ENCODE peak calls at places on chromosomes 13 and 19, in ten cellular contexts. U is fibroblast of lung; H is mammary epithelial cell; T is tibial nerve; C is spleen; E is SJCRH30; G is AG04450; R is HL-60; B is CD8-positive, alpha-beta memory T cell; W is RWPE2. O is an unnamed sample.

GRCh38 chr13:96998071-96998470 is 3.8 kb upstream of the OXGR1 start:
- DNase-seq in C (no peak), T (no peak), U (no peak), B (no peak), H (no peak), G (no peak), W (no peak), E (no peak), R (no peak), O (no peak)

GRCh38 chr13:46386996-46387851 is at the start of gene RUBCNL:
- DNase-seq in U (peak; percentile 30), E (no peak), G (no peak), T (no peak), R (no peak), H (peak; percentile 85), C (peak; percentile 92), W (peak; percentile 58), B (no peak), O (peak; percentile 3)

GRCh38 chr13:112871742-112872141 is 97.3 kb upstream of the MCF2L start:
- DNase-seq in H (no peak), G (no peak), R (no peak), U (no peak), B (no peak), T (no peak), W (no peak), E (no peak), C (peak; percentile 71), O (no peak)

GRCh38 chr19:38913958-38914357 is 2.0 kb upstream of the CCER2 start:
- DNase-seq in E (no peak), W (no peak), B (no peak), H (no peak), G (no peak), C (peak; percentile 47), R (no peak), T (no peak), U (no peak), O (no peak)

GRCh38 chr19:15428956-15429824 is 10.4 kb upstream of the AKAP8L start:
- DNase-seq in E (no peak), W (no peak), G (no peak), C (peak; percentile 54), R (no peak), U (no peak), T (no peak), H (no peak), B (no peak), O (no peak)

GRCh38 chr13:32499538-32500210 is 38.9 kb downstream of the N4BP2L2 start:
- DNase-seq in G (no peak), E (no peak), H (no peak), W (no peak), T (no peak), R (no peak), C (no peak), B (no peak), U (no peak), O (no peak)

GRCh38 chr13:113148940-113149503 is 9.4 kb upstream of the PROZ start:
- DNase-seq in U (no peak), T (no peak), C (no peak), E (no peak), G (no peak), H (no peak), W (no peak), R (no peak), B (no peak), O (no peak)

GRCh38 chr19:15902254-15902653 is 4.4 kb upstream of the CYP4F2 start:
- DNase-seq in B (no peak), C (no peak), W (no peak), H (no peak), U (no peak), T (no peak), R (no peak), E (no peak), G (no peak), O (peak; percentile 33)

GRCh38 chr19:401836-402535 is 7.0 kb downstream of the C2CD4C start:
- DNase-seq in E (no peak), W (peak; percentile 33), B (no peak), R (no peak), C (peak; percentile 53), G (no peak), T (no peak), H (no peak), U (no peak), O (no peak)

GRCh38 chr19:4589579-4590410 is 30.3 kb upstream of the SEMA6B start:
- DNase-seq in R (no peak), W (no peak), H (no peak), B (no peak), E (peak; percentile 60), T (no peak), U (no peak), G (no peak), C (no peak), O (no peak)

GRCh38 chr13:96817336-96817941 is 176.8 kb downstream of the OXGR1 start:
- DNase-seq in R (no peak), H (peak; percentile 4), U (peak; percentile 1), C (no peak), T (peak; percentile 31), B (no peak), G (no peak), E (peak; percentile 30), W (no peak), O (no peak)

GRCh38 chr19:33399745-33400681 is 26.5 kb downstream of the CEBPG start:
- DNase-seq in B (no peak), H (no peak), U (no peak), T (no peak), E (no peak), C (peak; percentile 54), G (no peak), R (no peak), W (peak; percentile 56), O (no peak)

GRCh38 chr13:79662882-79663281 is 181.9 kb downstream of the NDFIP2 start:
- DNase-seq in E (peak; percentile 45), H (no peak), U (peak; percentile 20), T (no peak), G (no peak), B (no peak), R (no peak), C (no peak), W (no peak), O (no peak)

GRCh38 chr13:106104281-106104901 is 431.1 kb downstream of the EFNB2 start:
- DNase-seq in U (peak; percentile 96), W (peak; percentile 81), C (no peak), G (peak; percentile 60), R (no peak), E (peak; percentile 6), H (peak; percentile 84), B (no peak), T (no peak), O (peak; percentile 98)

GRCh38 chr19:17681505-17682125 is 6.5 kb downstream of the UNC13A start:
- DNase-seq in G (peak; percentile 6), B (peak; percentile 9), C (no peak), W (no peak), U (peak; percentile 43), T (no peak), E (peak; percentile 80), H (no peak), R (peak; percentile 53), O (no peak)
- H3K27me3 ChIP-seq in G (peaks cover 11% of the 10 kb centered on the region), B (peaks cover 37% of the 10 kb centered on the region), C (peaks cover 82% of the 10 kb centered on the region), W (peaks cover 15% of the 10 kb centered on the region), U (peaks cover 12% of the 10 kb centered on the region), T (peaks cover 88% of the 10 kb centered on the region), E (peaks cover 10% of the 10 kb centered on the region), H (peaks cover 10% of the 10 kb centered on the region), R (peaks cover 31% of the 10 kb centered on the region), O (peaks cover 11% of the 10 kb centered on the region)

DNA sequence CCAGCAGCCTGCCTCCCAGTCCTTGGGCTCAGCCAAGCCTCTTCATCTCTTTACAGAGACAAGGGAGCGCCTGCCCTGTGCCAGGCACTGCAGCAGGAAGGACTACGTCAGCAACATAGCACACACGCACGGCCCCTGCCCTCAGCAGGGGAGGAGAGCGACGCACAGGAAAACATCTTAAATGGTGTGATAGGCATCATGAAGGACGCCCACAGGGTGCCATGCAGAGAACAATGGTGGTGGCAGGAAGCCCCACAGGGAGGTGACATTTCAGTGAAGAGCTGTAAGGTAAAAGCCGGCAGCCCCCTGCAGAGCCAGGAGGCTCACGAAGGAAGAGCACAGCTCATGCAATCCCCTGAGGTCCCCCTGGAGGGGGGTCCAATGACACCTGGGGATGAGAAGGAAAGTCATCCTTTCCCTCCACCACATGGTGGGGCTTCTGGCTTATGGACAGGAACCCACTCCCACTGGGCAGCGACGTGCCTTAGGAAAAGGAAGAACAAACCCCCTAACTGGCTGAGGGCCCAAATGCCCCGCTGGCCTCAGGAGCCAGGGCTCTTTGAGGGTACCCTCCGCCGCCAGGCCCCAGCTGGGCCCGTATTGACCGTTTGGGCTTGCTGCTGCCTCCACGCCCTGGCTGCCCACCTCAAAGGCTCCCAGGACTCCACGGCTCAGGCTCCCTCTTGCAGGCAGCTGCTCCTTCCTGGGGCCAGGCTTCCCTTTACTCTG is 37.3 kb upstream of the C13orf42 start:
- DNase-seq in T (no peak), C (peak; percentile 87), W (no peak), B (no peak), H (no peak), U (no peak), G (no peak), E (no peak), R (no peak), O (no peak)
- H3K27ac ChIP-seq in T (no peak overlapping the region), C (peak overlapping the region; percentile 83), W (no peak overlapping the region), B (no peak overlapping the region), H (no peak overlapping the region), U (no peak overlapping the region), G (no peak overlapping the region), E (no peak overlapping the region), R (no peak overlapping the region), O (no peak overlapping the region)

GRCh38 chr13:35474551-35474950 is 1.9 kb downstream of the MAB21L1 start:
- DNase-seq in U (no peak), T (peak; percentile 16), G (no peak), E (peak; percentile 67), B (no peak), H (no peak), R (no peak), C (no peak), W (no peak), O (peak; percentile 34)
- H3K27me3 ChIP-seq in U (no peaks in the 10 kb centered on the region), T (peaks cover 11% of the 10 kb centered on the region), G (peaks cover 85% of the 10 kb centered on the region), E (no peaks in the 10 kb centered on the region), B (peaks cover 21% of the 10 kb centered on the region), H (peaks cover 10% of the 10 kb centered on the region), R (peaks cover 85% of the 10 kb centered on the region), C (peaks cover 97% of the 10 kb centered on the region), W (peaks cover 3% of the 10 kb centered on the region), O (peaks cover 5% of the 10 kb centered on the region)

GRCh38 chr13:44159633-44160279 is 213.9 kb upstream of the SERP2 start:
- DNase-seq in U (peak; percentile 51), E (no peak), R (no peak), G (no peak), W (peak; percentile 78), C (no peak), B (no peak), H (peak; percentile 98), T (no peak), O (no peak)

GRCh38 chr13:44157614-44158013 is 216.0 kb upstream of the SERP2 start:
- DNase-seq in U (no peak), T (no peak), R (no peak), C (no peak), G (no peak), W (no peak), H (no peak), E (peak; percentile 21), B (no peak), O (no peak)

GRCh38 chr13:44158055-44158655 is 215.5 kb upstream of the SERP2 start:
- DNase-seq in E (peak; percentile 48), R (no peak), B (no peak), U (no peak), W (no peak), C (no peak), G (no peak), T (peak; percentile 15), H (no peak), O (no peak)

GRCh38 chr13:44160549-44161278 is 212.9 kb upstream of the SERP2 start:
- DNase-seq in W (no peak), G (no peak), U (no peak), C (no peak), B (no peak), E (no peak), T (no peak), R (no peak), H (peak; percentile 72), O (no peak)

GRCh38 chr13:44158741-44159632 is 214.6 kb upstream of the SERP2 start:
- DNase-seq in H (no peak), G (no peak), U (peak; percentile 24), C (no peak), E (no peak), W (no peak), R (no peak), B (no peak), T (no peak), O (no peak)
- H3K27ac ChIP-seq in H (peak overlapping the region; percentile 95), G (no peak overlapping the region), U (no peak overlapping the region), C (no peak overlapping the region), E (no peak overlapping the region), W (peak overlapping the region; percentile 97), R (no peak overlapping the region), B (no peak overlapping the region), T (peak overlapping the region; percentile 39), O (no peak overlapping the region)

O was measured in SJSA1.